ENCODE peak calls at places on chromosomes 5 and 9, in nine cellular contexts. One of them, this sample, is unnamed.

GRCh38 chr5:79973511-79973910 is 17.6 kb downstream of the MTX3 start:
- DNase-seq in PC-9: no peak
- DNase-seq in body of pancreas: no peak
- DNase-seq in OCI-LY7: no peak
- DNase-seq in heart right ventricle: no peak
- DNase-seq in fibroblast of mammary gland: peak
- DNase-seq in choroid plexus epithelial cell: no peak
- DNase-seq in endothelial cell: no peak
- DNase-seq in RWPE1: no peak
- DNase-seq in this sample: no peak

GRCh38 chr5:114116981-114117380 is 244.9 kb upstream of the KCNN2 start:
- DNase-seq in PC-9: no peak
- DNase-seq in body of pancreas: no peak
- DNase-seq in OCI-LY7: no peak
- DNase-seq in heart right ventricle: no peak
- DNase-seq in fibroblast of mammary gland: no peak
- DNase-seq in choroid plexus epithelial cell: no peak
- DNase-seq in endothelial cell: no peak
- DNase-seq in RWPE1: no peak
- DNase-seq in this sample: no peak

GRCh38 chr5:151628112-151628823 is 37.1 kb upstream of the FAT2 start:
- DNase-seq in PC-9: no peak
- DNase-seq in body of pancreas: no peak
- DNase-seq in OCI-LY7: no peak
- DNase-seq in heart right ventricle: no peak
- DNase-seq in fibroblast of mammary gland: no peak
- DNase-seq in choroid plexus epithelial cell: peak
- DNase-seq in endothelial cell: no peak
- DNase-seq in RWPE1: no peak
- DNase-seq in this sample: no peak

GRCh38 chr9:89617978-89618377 is 13.2 kb downstream of the GADD45G start:
- DNase-seq in PC-9: no peak
- DNase-seq in body of pancreas: peak
- DNase-seq in OCI-LY7: no peak
- DNase-seq in heart right ventricle: no peak
- DNase-seq in fibroblast of mammary gland: no peak
- DNase-seq in choroid plexus epithelial cell: no peak
- DNase-seq in endothelial cell: no peak
- DNase-seq in RWPE1: no peak
- DNase-seq in this sample: no peak

GRCh38 chr5:139765409-139766217 is 30.0 kb upstream of the PSD2 start:
- DNase-seq in PC-9: no peak
- DNase-seq in body of pancreas: peak
- DNase-seq in OCI-LY7: peak
- DNase-seq in heart right ventricle: peak
- DNase-seq in fibroblast of mammary gland: peak
- DNase-seq in choroid plexus epithelial cell: peak
- DNase-seq in endothelial cell: peak
- DNase-seq in RWPE1: peak
- DNase-seq in this sample: peak

GRCh38 chr5:1336106-1336561 is 8.8 kb downstream of the CLPTM1L start:
- DNase-seq in PC-9: no peak
- DNase-seq in body of pancreas: no peak
- DNase-seq in OCI-LY7: peak
- DNase-seq in heart right ventricle: no peak
- DNase-seq in fibroblast of mammary gland: no peak
- DNase-seq in choroid plexus epithelial cell: no peak
- DNase-seq in endothelial cell: no peak
- DNase-seq in RWPE1: no peak
- DNase-seq in this sample: no peak

GRCh38 chr5:179698935-179699639 is at the start of gene CANX:
- DNase-seq in PC-9: no peak
- DNase-seq in body of pancreas: no peak
- DNase-seq in OCI-LY7: no peak
- DNase-seq in heart right ventricle: no peak
- DNase-seq in fibroblast of mammary gland: no peak
- DNase-seq in choroid plexus epithelial cell: no peak
- DNase-seq in endothelial cell: no peak
- DNase-seq in RWPE1: peak
- DNase-seq in this sample: no peak

GRCh38 chr9:125361837-125362531 is 100.4 kb downstream of the GAPVD1 start:
- DNase-seq in PC-9: no peak
- DNase-seq in body of pancreas: no peak
- DNase-seq in OCI-LY7: peak
- DNase-seq in heart right ventricle: no peak
- DNase-seq in fibroblast of mammary gland: peak
- DNase-seq in choroid plexus epithelial cell: peak
- DNase-seq in endothelial cell: peak
- DNase-seq in RWPE1: no peak
- DNase-seq in this sample: no peak

GRCh38 chr9:127847155-127847463 is 7.3 kb downstream of the ENG start:
- DNase-seq in PC-9: no peak
- DNase-seq in body of pancreas: no peak
- DNase-seq in OCI-LY7: no peak
- DNase-seq in heart right ventricle: no peak
- DNase-seq in fibroblast of mammary gland: peak
- DNase-seq in choroid plexus epithelial cell: peak
- DNase-seq in endothelial cell: no peak
- DNase-seq in RWPE1: no peak
- DNase-seq in this sample: no peak

GRCh38 chr5:7991125-7991821 is 122.3 kb downstream of the MTRR start:
- DNase-seq in PC-9: no peak
- DNase-seq in body of pancreas: no peak
- DNase-seq in OCI-LY7: no peak
- DNase-seq in heart right ventricle: no peak
- DNase-seq in fibroblast of mammary gland: no peak
- DNase-seq in choroid plexus epithelial cell: no peak
- DNase-seq in endothelial cell: no peak
- DNase-seq in RWPE1: no peak
- DNase-seq in this sample: no peak

GRCh38 chr9:85483214-85483613 is 258.5 kb downstream of the AGTPBP1 start:
- DNase-seq in PC-9: no peak
- DNase-seq in body of pancreas: no peak
- DNase-seq in OCI-LY7: peak
- DNase-seq in heart right ventricle: no peak
- DNase-seq in fibroblast of mammary gland: no peak
- DNase-seq in choroid plexus epithelial cell: peak
- DNase-seq in endothelial cell: no peak
- DNase-seq in RWPE1: no peak
- DNase-seq in this sample: no peak

GRCh38 chr9:114207034-114207815 is 51.9 kb downstream of the COL27A1 start:
- DNase-seq in PC-9: no peak
- DNase-seq in body of pancreas: no peak
- DNase-seq in OCI-LY7: no peak
- DNase-seq in heart right ventricle: peak
- DNase-seq in fibroblast of mammary gland: peak
- DNase-seq in choroid plexus epithelial cell: no peak
- DNase-seq in endothelial cell: no peak
- DNase-seq in RWPE1: no peak
- DNase-seq in this sample: peak

GRCh38 chr9:110357510-110357909 is 19.8 kb upstream of the TXNDC8 start:
- DNase-seq in PC-9: peak
- DNase-seq in body of pancreas: no peak
- DNase-seq in OCI-LY7: no peak
- DNase-seq in heart right ventricle: no peak
- DNase-seq in fibroblast of mammary gland: no peak
- DNase-seq in choroid plexus epithelial cell: no peak
- DNase-seq in endothelial cell: no peak
- DNase-seq in RWPE1: peak
- DNase-seq in this sample: no peak

GRCh38 chr9:4489919-4490704 is at the start of gene SLC1A1:
- DNase-seq in PC-9: peak
- DNase-seq in body of pancreas: peak
- DNase-seq in OCI-LY7: no peak
- DNase-seq in heart right ventricle: peak
- DNase-seq in fibroblast of mammary gland: peak
- DNase-seq in choroid plexus epithelial cell: peak
- DNase-seq in endothelial cell: peak
- DNase-seq in RWPE1: no peak
- DNase-seq in this sample: peak

GRCh38 chr9:128921881-128922763 is 1.3 kb downstream of the PHYHD1 start:
- DNase-seq in PC-9: no peak
- DNase-seq in body of pancreas: peak
- DNase-seq in OCI-LY7: peak
- DNase-seq in heart right ventricle: peak
- DNase-seq in fibroblast of mammary gland: peak
- DNase-seq in choroid plexus epithelial cell: peak
- DNase-seq in endothelial cell: peak
- DNase-seq in RWPE1: no peak
- DNase-seq in this sample: peak

GRCh38 chr5:143277536-143277935 is 126.0 kb downstream of the NR3C1 start:
- DNase-seq in PC-9: no peak
- DNase-seq in body of pancreas: no peak
- DNase-seq in OCI-LY7: no peak
- DNase-seq in heart right ventricle: no peak
- DNase-seq in fibroblast of mammary gland: no peak
- DNase-seq in choroid plexus epithelial cell: no peak
- DNase-seq in endothelial cell: no peak
- DNase-seq in RWPE1: no peak
- DNase-seq in this sample: no peak

GRCh38 chr9:136081113-136081825 is 13.8 kb downstream of the NACC2 start:
- DNase-seq in PC-9: no peak
- DNase-seq in body of pancreas: peak
- DNase-seq in OCI-LY7: no peak
- DNase-seq in heart right ventricle: peak
- DNase-seq in fibroblast of mammary gland: no peak
- DNase-seq in choroid plexus epithelial cell: peak
- DNase-seq in endothelial cell: no peak
- DNase-seq in RWPE1: no peak
- DNase-seq in this sample: no peak

GRCh38 chr5:170411100-170411499 is 21.9 kb upstream of the KCNMB1 start:
- DNase-seq in PC-9: no peak
- DNase-seq in body of pancreas: no peak
- DNase-seq in OCI-LY7: peak
- DNase-seq in heart right ventricle: no peak
- DNase-seq in fibroblast of mammary gland: no peak
- DNase-seq in choroid plexus epithelial cell: no peak
- DNase-seq in endothelial cell: no peak
- DNase-seq in RWPE1: no peak
- DNase-seq in this sample: no peak
- TF ChIP-seq CTCF in PC-9: peak
- TF ChIP-seq CTCF in body of pancreas: no peak
- TF ChIP-seq CTCF in OCI-LY7: peak
- TF ChIP-seq CTCF in heart right ventricle: no peak
- TF ChIP-seq CTCF in fibroblast of mammary gland: no peak
- TF ChIP-seq CTCF in choroid plexus epithelial cell: no peak
- TF ChIP-seq CTCF in endothelial cell: no peak
- TF ChIP-seq CTCF in RWPE1: no peak
- TF ChIP-seq CTCF in this sample: peak

GRCh38 chr9:122346478-122347347 is 24.1 kb upstream of the PTGS1 start:
- DNase-seq in PC-9: no peak
- DNase-seq in body of pancreas: peak
- DNase-seq in OCI-LY7: no peak
- DNase-seq in heart right ventricle: peak
- DNase-seq in fibroblast of mammary gland: no peak
- DNase-seq in choroid plexus epithelial cell: peak
- DNase-seq in endothelial cell: peak
- DNase-seq in RWPE1: no peak
- DNase-seq in this sample: peak
- TF ChIP-seq CTCF in PC-9: no peak
- TF ChIP-seq CTCF in body of pancreas: no peak
- TF ChIP-seq CTCF in OCI-LY7: no peak
- TF ChIP-seq CTCF in heart right ventricle: no peak
- TF ChIP-seq CTCF in fibroblast of mammary gland: no peak
- TF ChIP-seq CTCF in choroid plexus epithelial cell: no peak
- TF ChIP-seq CTCF in endothelial cell: no peak
- TF ChIP-seq CTCF in RWPE1: no peak
- TF ChIP-seq CTCF in this sample: no peak

GRCh38 chr9:108813951-108814601 is 41.7 kb downstream of the ACTL7B start:
- DNase-seq in PC-9: peak
- DNase-seq in body of pancreas: no peak
- DNase-seq in OCI-LY7: no peak
- DNase-seq in heart right ventricle: peak
- DNase-seq in fibroblast of mammary gland: peak
- DNase-seq in choroid plexus epithelial cell: peak
- DNase-seq in endothelial cell: peak
- DNase-seq in RWPE1: peak
- DNase-seq in this sample: no peak
- TF ChIP-seq CTCF in PC-9: peak
- TF ChIP-seq CTCF in body of pancreas: no peak
- TF ChIP-seq CTCF in OCI-LY7: no peak
- TF ChIP-seq CTCF in heart right ventricle: no peak
- TF ChIP-seq CTCF in fibroblast of mammary gland: peak
- TF ChIP-seq CTCF in choroid plexus epithelial cell: peak
- TF ChIP-seq CTCF in endothelial cell: no peak
- TF ChIP-seq CTCF in RWPE1: peak
- TF ChIP-seq CTCF in this sample: no peak

DNA sequence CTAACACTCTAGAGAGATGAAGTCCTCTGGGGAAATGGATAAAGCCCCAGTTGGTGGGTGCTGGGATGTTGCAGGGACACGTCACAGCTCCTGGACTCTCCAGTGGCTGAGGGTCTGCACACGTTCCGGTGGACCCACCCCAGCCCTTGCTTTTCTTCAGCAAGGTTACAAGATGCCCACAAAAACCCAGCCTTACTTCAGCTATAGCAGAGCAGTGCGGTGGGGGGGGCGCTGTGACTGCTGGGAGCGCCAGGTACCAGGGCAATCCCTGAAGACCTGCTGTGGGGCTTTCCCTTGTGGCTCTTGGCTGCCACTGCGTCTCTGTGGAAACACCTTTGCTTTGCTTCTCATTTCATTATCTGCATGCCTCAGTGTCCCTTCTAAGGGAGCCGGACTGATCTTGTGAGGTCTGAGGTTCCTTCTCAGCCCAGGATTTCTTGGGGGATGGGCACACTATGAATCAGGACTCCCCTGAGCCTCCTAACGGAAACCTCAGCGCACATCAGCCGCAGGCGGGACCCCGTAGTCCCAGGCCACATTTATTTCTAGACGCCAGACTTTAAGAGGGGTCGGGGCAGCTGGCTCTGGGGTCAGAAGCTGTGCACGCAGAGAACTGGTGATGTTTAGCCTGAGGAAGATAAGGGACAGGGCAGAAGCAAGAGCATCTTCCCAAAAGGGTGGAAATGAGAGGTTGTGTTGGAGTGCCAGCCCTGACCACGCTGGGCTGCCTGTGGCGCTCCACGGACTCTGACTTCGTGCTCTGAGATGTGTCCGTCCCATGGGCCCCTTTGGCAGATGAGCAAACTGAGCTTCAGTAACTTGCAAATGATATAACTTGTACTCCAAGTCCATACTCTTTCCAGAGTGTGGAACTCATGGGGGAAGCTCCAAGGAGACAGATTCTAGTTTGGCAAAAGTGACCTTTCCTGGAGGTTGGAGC is 106.8 kb downstream of the WNK2 start:
- DNase-seq in PC-9: no peak
- DNase-seq in body of pancreas: no peak
- DNase-seq in OCI-LY7: peak
- DNase-seq in heart right ventricle: no peak
- DNase-seq in fibroblast of mammary gland: no peak
- DNase-seq in choroid plexus epithelial cell: no peak
- DNase-seq in endothelial cell: no peak
- DNase-seq in RWPE1: no peak
- DNase-seq in this sample: no peak
- TF ChIP-seq CTCF in PC-9: no peak
- TF ChIP-seq CTCF in body of pancreas: no peak
- TF ChIP-seq CTCF in OCI-LY7: peak
- TF ChIP-seq CTCF in heart right ventricle: no peak
- TF ChIP-seq CTCF in fibroblast of mammary gland: no peak
- TF ChIP-seq CTCF in choroid plexus epithelial cell: no peak
- TF ChIP-seq CTCF in endothelial cell: no peak
- TF ChIP-seq CTCF in RWPE1: no peak
- TF ChIP-seq CTCF in this sample: no peak

This sample was measured in mesothelial cell of epicardium.